ENCODE peak calls at places on chromosomes 13 and 19, in six cellular contexts. E is heart left ventricle; V is fibroblast of the aortic adventitia; M is adrenal gland; H is AG10803; Q is CD8-positive, alpha-beta T cell. F is an unnamed sample.

GRCh38 chr19:35107541-35107939 is 8.1 kb upstream of the FXYD3 start:
- DNase-seq in E (no peak), V (peak), M (no peak), H (peak), Q (no peak), F (no peak)

GRCh38 chr13:46140044-46140443 is 35.2 kb upstream of the CPB2 start:
- DNase-seq in E (no peak), V (no peak), M (peak), H (no peak), Q (no peak), F (no peak)

GRCh38 chr13:108227651-108228272 is 9.6 kb downstream of the ABHD13 start:
- DNase-seq in E (no peak), V (peak), M (peak), H (peak), Q (no peak), F (no peak)

GRCh38 chr19:13102666-13103584 is at the start of gene LYL1:
- DNase-seq in E (peak), V (peak), M (peak), H (no peak), Q (no peak), F (no peak)

GRCh38 chr13:95317037-95317989 is 16.1 kb upstream of the ABCC4 start:
- DNase-seq in E (no peak), V (no peak), M (no peak), H (no peak), Q (no peak), F (no peak)

GRCh38 chr13:113668491-113668971 is 1.5 kb downstream of the GRK1 start:
- DNase-seq in E (no peak), V (no peak), M (no peak), H (no peak), Q (no peak), F (no peak)

GRCh38 chr19:4197625-4198466 is 15.4 kb downstream of the ANKRD24 start:
- DNase-seq in E (no peak), V (no peak), M (no peak), H (peak), Q (no peak), F (no peak)

GRCh38 chr13:73168993-73169401 is 110.2 kb downstream of the KLF5 start:
- DNase-seq in E (no peak), V (peak), M (no peak), H (no peak), Q (no peak), F (no peak)

GRCh38 chr19:45782820-45783785 is 813 bp upstream of the DMPK start:
- DNase-seq in E (peak), V (peak), M (peak), H (peak), Q (no peak), F (no peak)

GRCh38 chr13:29702912-29703351 is 107.4 kb upstream of the SLC7A1 start:
- DNase-seq in E (peak), V (peak), M (no peak), H (peak), Q (no peak), F (no peak)

GRCh38 chr19:27736225-27736624 is 1476.7 kb downstream of the UQCRFS1 start:
- DNase-seq in E (no peak), V (no peak), M (no peak), H (no peak), Q (no peak), F (no peak)

GRCh38 chr19:18665771-18666202 is 17.7 kb upstream of the CRTC1 start:
- DNase-seq in E (no peak), V (no peak), M (no peak), H (no peak), Q (no peak), F (no peak)

GRCh38 chr19:33868821-33869412 is 72.2 kb downstream of the KCTD15 start:
- DNase-seq in E (peak), V (peak), M (peak), H (peak), Q (no peak), F (no peak)

GRCh38 chr13:97892717-97893116 is 60.8 kb upstream of the IPO5 start:
- DNase-seq in E (no peak), V (no peak), M (no peak), H (peak), Q (no peak), F (no peak)

GRCh38 chr13:27194895-27195764 is 23.5 kb upstream of the USP12 start:
- DNase-seq in E (no peak), V (peak), M (peak), H (peak), Q (no peak), F (peak)

GRCh38 chr13:74040200-74040599 is 94.0 kb downstream of the KLF12 start:
- DNase-seq in E (peak), V (peak), M (peak), H (no peak), Q (no peak), F (no peak)

GRCh38 chr19:46753420-46754155 is 7.3 kb upstream of the STRN4 start:
- DNase-seq in E (no peak), V (no peak), M (peak), H (no peak), Q (peak), F (no peak)

GRCh38 chr13:73367886-73368285 is 309.1 kb downstream of the KLF5 start:
- DNase-seq in E (no peak), V (no peak), M (no peak), H (no peak), Q (no peak), F (no peak)

GRCh38 chr19:49421039-49421877 is 2.0 kb downstream of the PTH2 start:
- DNase-seq in E (peak), V (peak), M (peak), H (peak), Q (no peak), F (no peak)

GRCh38 chr13:19634129-19634740 is 776 bp downstream of the MPHOSPH8 start:
- DNase-seq in E (no peak), V (peak), M (peak), H (peak), Q (no peak), F (no peak)

GRCh38 chr19:30557927-30558557 is 185.9 kb downstream of the ZNF536 start:
- DNase-seq in E (no peak), V (no peak), M (no peak), H (no peak), Q (no peak), F (no peak)

GRCh38 chr19:30557212-30557611 is 185.0 kb downstream of the ZNF536 start:
- DNase-seq in E (no peak), V (no peak), M (no peak), H (no peak), Q (no peak), F (no peak)

GRCh38 chr19:30555788-30556110 is 183.6 kb downstream of the ZNF536 start:
- DNase-seq in E (no peak), V (no peak), M (no peak), H (no peak), Q (no peak), F (no peak)

GRCh38 chr19:30555075-30555787 is 183.0 kb downstream of the ZNF536 start:
- DNase-seq in E (no peak), V (no peak), M (no peak), H (peak), Q (no peak), F (no peak)

DNA sequence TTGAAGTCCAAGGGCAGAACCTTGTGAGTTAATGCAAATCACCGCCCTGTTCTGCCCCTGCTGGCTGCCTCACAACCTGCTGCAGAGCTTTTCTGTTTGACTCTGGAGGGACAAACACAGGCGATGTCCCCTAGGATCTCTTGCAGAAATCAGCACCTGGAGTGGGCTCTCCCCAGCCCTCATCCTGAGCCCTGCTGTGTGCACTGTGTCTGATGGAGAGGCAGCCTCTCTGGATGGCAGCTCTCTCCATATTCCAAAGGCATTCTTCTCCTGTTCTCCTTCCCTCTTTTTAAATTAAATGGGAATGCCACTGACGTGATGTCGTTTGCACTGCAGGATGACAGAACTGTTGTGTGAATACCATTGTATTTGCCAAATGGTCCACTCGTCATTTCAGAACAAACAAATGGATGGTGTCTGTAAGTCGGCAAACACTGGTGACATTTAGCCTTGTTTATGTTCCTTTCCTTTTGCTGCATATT is 184.1 kb downstream of the ZNF536 start:
- DNase-seq in E (no peak), V (no peak), M (no peak), H (no peak), Q (no peak), F (no peak)
- TF ChIP-seq CTCF in E (no peak), V (no peak), M (no peak), H (no peak), Q (no peak), F (no peak)

DNA sequence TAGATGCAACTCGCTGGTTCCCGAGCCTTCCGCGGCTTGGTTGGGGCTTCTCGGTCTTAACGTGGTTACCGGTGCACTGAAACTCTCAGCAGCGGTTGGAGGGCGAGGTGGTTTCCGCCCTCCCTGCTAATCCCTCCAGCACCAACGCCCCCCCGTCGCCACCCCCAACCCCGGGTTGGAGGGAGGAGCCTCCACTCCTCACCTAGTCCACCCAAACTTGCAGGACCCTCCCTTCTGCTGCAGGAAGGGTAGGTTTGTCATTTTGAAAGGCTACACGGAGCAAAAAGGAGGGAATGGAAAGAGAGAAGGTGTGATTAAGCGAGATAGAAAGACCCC is 465.0 kb downstream of the ITGBL1 start:
- DNase-seq in E (no peak), V (no peak), M (no peak), H (no peak), Q (no peak), F (no peak)
- H3K4me3 ChIP-seq in E (no peak), V (no peak), M (no peak), H (no peak), Q (no peak), F (no peak)

GRCh38 chr19:29785360-29785759 is 26.4 kb upstream of the CCNE1 start:
- DNase-seq in E (no peak), V (no peak), M (no peak), H (no peak), Q (no peak), F (no peak)

GRCh38 chr19:29784598-29785223 is 27.1 kb upstream of the CCNE1 start:
- DNase-seq in E (no peak), V (no peak), M (no peak), H (no peak), Q (no peak), F (no peak)

GRCh38 chr19:29783627-29784190 is 28.1 kb upstream of the CCNE1 start:
- DNase-seq in E (no peak), V (no peak), M (no peak), H (no peak), Q (no peak), F (no peak)

GRCh38 chr19:29789007-29789406 is 22.8 kb upstream of the CCNE1 start:
- DNase-seq in E (no peak), V (no peak), M (no peak), H (peak), Q (no peak), F (no peak)

GRCh38 chr19:29785955-29786589 is 25.7 kb upstream of the CCNE1 start:
- DNase-seq in E (no peak), V (no peak), M (no peak), H (no peak), Q (no peak), F (no peak)
- TF ChIP-seq CTCF in E (no peak), V (no peak), M (no peak), H (no peak), Q (no peak), F (peak)

DNA sequence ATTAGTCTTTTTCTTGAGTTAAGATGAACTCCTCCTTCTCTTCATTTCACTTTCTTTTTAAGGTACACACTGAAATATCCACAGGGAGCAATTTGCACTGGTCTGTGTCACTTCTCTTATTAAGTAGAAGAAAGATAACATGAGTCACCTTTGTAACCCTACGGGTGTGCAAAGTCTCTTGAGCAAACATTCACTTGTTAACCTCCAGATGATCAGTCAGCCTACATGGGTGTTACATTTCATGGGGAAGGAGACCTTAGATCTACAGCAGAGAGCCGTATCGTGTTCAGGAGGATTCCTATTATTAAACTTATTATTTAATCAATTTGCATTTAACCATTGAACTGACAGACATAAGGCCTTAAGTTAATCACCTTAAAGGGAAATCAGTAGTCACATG is 5.1 kb downstream of the ZNF507 start:
- DNase-seq in E (no peak), V (no peak), M (no peak), H (no peak), Q (no peak), F (no peak)
- H3K4me3 ChIP-seq in E (no peak), V (no peak), M (no peak), H (no peak), Q (no peak), F (no peak)

GRCh38 chr13:102566513-102566912 is 30.3 kb upstream of the TPP2 start:
- DNase-seq in E (no peak), V (no peak), M (no peak), H (no peak), Q (no peak), F (no peak)

GRCh38 chr13:102569488-102569887 is 27.3 kb upstream of the TPP2 start:
- DNase-seq in E (no peak), V (peak), M (no peak), H (peak), Q (no peak), F (no peak)

GRCh38 chr13:102567857-102568256 is 28.9 kb upstream of the TPP2 start:
- DNase-seq in E (no peak), V (no peak), M (no peak), H (no peak), Q (no peak), F (no peak)

DNA sequence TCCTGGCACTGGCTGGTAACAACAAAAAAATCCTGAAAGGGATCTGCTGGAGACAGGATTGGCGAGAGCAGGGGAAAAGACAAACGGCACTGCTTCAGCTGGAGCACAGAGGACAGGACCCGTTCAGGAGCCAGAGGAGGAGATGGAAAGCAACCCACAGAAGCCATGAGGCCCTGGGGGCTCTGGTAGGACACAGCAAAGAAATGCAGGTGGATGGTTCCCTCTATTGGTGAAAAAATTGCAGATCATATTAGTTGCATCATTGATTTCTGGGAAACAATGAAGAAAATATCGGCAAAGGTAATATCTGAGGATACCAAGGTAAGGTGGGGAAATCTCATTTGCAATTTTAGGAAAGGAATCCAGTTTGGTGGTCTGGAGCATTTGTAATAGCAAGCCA is 25.7 kb upstream of the TPP2 start:
- DNase-seq in E (no peak), V (no peak), M (no peak), H (no peak), Q (no peak), F (no peak)
- TF ChIP-seq CTCF in E (no peak), V (no peak), M (no peak), H (peak), Q (no peak), F (peak)

F was measured in epithelial cell of proximal tubule.